ENCODE peak calls at places on chromosomes 12 and 14, in nine cellular contexts. E is AG04450; W is CD8-positive, alpha-beta T cell; Z is foreskin melanocyte; B is AML-193; X is GM23248; U is NCI-H2171; R is iris pigment epithelial cell; T is type B pancreatic cell. I is an unnamed sample.

GRCh38 chr12:63937381-63938168 is 93.1 kb downstream of the SRGAP1 start:
- DNase-seq in E (no peak), W (no peak), Z (no peak), B (no peak), X (peak; percentile 67), U (no peak), R (no peak), T (no peak), I (no peak)

GRCh38 chr14:88559852-88560251 is 3.0 kb upstream of the ZC3H14 start:
- DNase-seq in E (peak; percentile 38), W (no peak), Z (peak; percentile 60), B (peak; percentile 9), X (peak; percentile 78), U (no peak), R (peak; percentile 63), T (no peak), I (no peak)

GRCh38 chr14:98919431-98919830 is 352.6 kb downstream of the BCL11B start:
- DNase-seq in E (no peak), W (no peak), Z (no peak), B (no peak), X (no peak), U (no peak), R (no peak), T (no peak), I (no peak)

GRCh38 chr12:22459872-22460490 is 84.4 kb downstream of the C2CD5 start:
- DNase-seq in E (no peak), W (no peak), Z (peak; percentile 25), B (peak; percentile 59), X (peak; percentile 78), U (peak; percentile 38), R (peak; percentile 52), T (no peak), I (peak; percentile 23)

GRCh38 chr14:54839681-54840080 is 62.9 kb downstream of the GCH1 start:
- DNase-seq in E (no peak), W (no peak), Z (no peak), B (no peak), X (peak; percentile 37), U (no peak), R (peak; percentile 72), T (no peak), I (no peak)

GRCh38 chr12:52358575-52359350 is 8.5 kb downstream of the KRT85 start:
- DNase-seq in E (no peak), W (peak; percentile 4), Z (no peak), B (no peak), X (no peak), U (no peak), R (no peak), T (no peak), I (no peak)

GRCh38 chr14:93332032-93332852 is 594 bp downstream of the BTBD7 start:
- DNase-seq in E (no peak), W (no peak), Z (no peak), B (no peak), X (peak; percentile 72), U (no peak), R (peak; percentile 49), T (peak; percentile 79), I (peak; percentile 39)

GRCh38 chr12:93199831-93200236 is 177.9 kb upstream of the NUDT4 start:
- DNase-seq in E (no peak), W (no peak), Z (no peak), B (no peak), X (peak; percentile 13), U (no peak), R (peak; percentile 61), T (no peak), I (no peak)

GRCh38 chr12:132375747-132376463 is 46.5 kb upstream of the GALNT9 start:
- DNase-seq in E (no peak), W (no peak), Z (no peak), B (no peak), X (no peak), U (no peak), R (no peak), T (no peak), I (no peak)